ENCODE peak calls at places on chromosomes 12 and 14, in five cellular contexts. B, O, V, N and U are unnamed samples.
A peak's percentile ranks its signal among the peaks of the same experiment; 100 is the strongest.

GRCh38 chr14:24900281-24900868 is 149.6 kb downstream of the STXBP6 start:
- DNase-seq in B (no peak), O (no peak), V (no peak), N (no peak), U (no peak)

GRCh38 chr14:67571275-67571990 is 28.6 kb downstream of the PIGH start:
- DNase-seq in B (peak; percentile 87), O (peak; percentile 54), V (peak; percentile 71), N (peak; percentile 82), U (peak; percentile 17)

GRCh38 chr14:94622653-94623421 is 10.6 kb downstream of the SERPINA3 start:
- DNase-seq in B (no peak), O (no peak), V (no peak), N (no peak), U (no peak)

GRCh38 chr12:6090786-6091185 is 33.7 kb downstream of the VWF start:
- DNase-seq in B (no peak), O (no peak), V (no peak), N (no peak), U (no peak)

GRCh38 chr14:66507181-66507721 is 696 bp upstream of the GPHN start:
- DNase-seq in B (no peak), O (no peak), V (no peak), N (no peak), U (no peak)

GRCh38 chr12:69933115-69933552 is 108.1 kb downstream of the MYRFL start:
- DNase-seq in B (no peak), O (no peak), V (no peak), N (no peak), U (no peak)

GRCh38 chr12:24933694-24934407 is 15.1 kb downstream of the BCAT1 start:
- DNase-seq in B (no peak), O (no peak), V (no peak), N (no peak), U (no peak)

GRCh38 chr14:65258391-65258790 is 154.1 kb upstream of the FUT8 start:
- DNase-seq in B (no peak), O (no peak), V (no peak), N (no peak), U (no peak)

GRCh38 chr12:12461923-12462315 is 100.7 kb downstream of the DUSP16 start:
- DNase-seq in B (no peak), O (no peak), V (no peak), N (no peak), U (no peak)

GRCh38 chr12:12452326-12452725 is 95.4 kb downstream of the BORCS5 start:
- DNase-seq in B (no peak), O (no peak), V (no peak), N (no peak), U (no peak)

GRCh38 chr12:12461281-12461922 is 101.3 kb downstream of the DUSP16 start:
- DNase-seq in B (no peak), O (no peak), V (no peak), N (no peak), U (no peak)

GRCh38 chr12:12451063-12451462 is 94.2 kb downstream of the BORCS5 start:
- DNase-seq in B (no peak), O (no peak), V (no peak), N (no peak), U (no peak)

GRCh38 chr12:12456637-12457036 is 99.8 kb downstream of the BORCS5 start:
- DNase-seq in B (no peak), O (no peak), V (no peak), N (no peak), U (no peak)
- H3K27ac ChIP-seq in B (peak overlapping the region; percentile 49), O (no peak overlapping the region), V (no peak overlapping the region), N (no peak overlapping the region), U (no peak overlapping the region)

GRCh38 chr14:74492413-74493342 is at the start of gene NPC2:
- DNase-seq in B (peak; percentile 46), O (no peak), V (no peak), N (no peak), U (no peak)

GRCh38 chr14:74493343-74494261 is at the start of gene ISCA2:
- DNase-seq in B (peak; percentile 100), O (peak; percentile 99), V (peak; percentile 100), N (peak; percentile 100), U (peak; percentile 100)

GRCh38 chr14:74500417-74501134 is 7.0 kb downstream of the ISCA2 start:
- DNase-seq in B (no peak), O (no peak), V (no peak), N (no peak), U (no peak)

GRCh38 chr14:74491952-74492351 is 1.2 kb downstream of the NPC2 start:
- DNase-seq in B (peak; percentile 72), O (no peak), V (no peak), N (no peak), U (no peak)

GRCh38 chr14:74495356-74495755 is 1.8 kb downstream of the ISCA2 start:
- DNase-seq in B (no peak), O (no peak), V (no peak), N (no peak), U (no peak)
- H3K27ac ChIP-seq in B (no peak overlapping the region), O (no peak overlapping the region), V (no peak overlapping the region), N (no peak overlapping the region), U (no peak overlapping the region)

GRCh38 chr12:11712491-11712890 is 63.0 kb downstream of the ETV6 start:
- DNase-seq in B (no peak), O (no peak), V (no peak), N (no peak), U (no peak)

GRCh38 chr12:11713202-11713601 is 63.7 kb downstream of the ETV6 start:
- DNase-seq in B (no peak), O (no peak), V (no peak), N (no peak), U (no peak)

GRCh38 chr12:11710431-11710830 is 61.0 kb downstream of the ETV6 start:
- DNase-seq in B (no peak), O (no peak), V (no peak), N (no peak), U (no peak)

GRCh38 chr12:11710906-11711305 is 61.4 kb downstream of the ETV6 start:
- DNase-seq in B (no peak), O (no peak), V (no peak), N (no peak), U (no peak)

DNA sequence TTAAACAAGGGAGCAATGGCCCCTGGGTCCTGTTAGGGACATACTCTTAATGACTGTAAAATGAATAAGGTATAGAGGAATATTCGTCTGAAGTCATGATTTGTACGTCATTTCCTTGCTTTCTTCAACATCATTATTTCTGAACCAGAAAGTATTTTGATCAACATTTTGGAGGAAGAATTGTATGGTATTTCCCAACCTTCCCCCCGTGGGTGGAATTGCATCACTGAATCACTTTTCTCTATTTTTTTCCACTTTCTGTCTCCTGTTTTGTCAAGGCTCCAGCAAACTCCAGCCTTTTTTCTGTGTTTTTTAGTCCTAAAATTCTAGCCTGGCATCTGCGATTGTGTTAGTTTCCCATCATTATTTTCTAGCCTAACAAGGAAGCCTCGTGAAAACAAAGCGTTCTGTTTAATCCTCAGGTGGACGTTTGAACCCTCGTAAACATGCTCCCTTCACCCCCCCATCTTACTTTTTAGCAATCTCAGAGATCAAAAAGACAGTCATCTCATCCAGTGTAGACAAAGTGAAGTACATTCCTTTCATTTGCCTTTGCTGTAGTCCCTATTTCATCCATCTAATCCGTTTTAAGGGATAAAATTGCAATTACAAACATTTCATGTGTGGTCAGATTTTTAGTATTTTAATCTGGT is 62.3 kb downstream of the ETV6 start:
- DNase-seq in B (no peak), O (no peak), V (no peak), N (no peak), U (no peak)
- H3K27ac ChIP-seq in B (no peak overlapping the region), O (no peak overlapping the region), V (no peak overlapping the region), N (no peak overlapping the region), U (no peak overlapping the region)

GRCh38 chr12:98373019-98373554 is 142.3 kb upstream of the TMPO start:
- DNase-seq in B (no peak), O (no peak), V (no peak), N (no peak), U (no peak)

GRCh38 chr12:98372340-98373018 is 142.9 kb upstream of the TMPO start:
- DNase-seq in B (no peak), O (no peak), V (no peak), N (no peak), U (no peak)

GRCh38 chr12:98371419-98371818 is 144.0 kb upstream of the TMPO start:
- DNase-seq in B (no peak), O (no peak), V (no peak), N (no peak), U (no peak)

GRCh38 chr12:98370976-98371375 is 144.4 kb upstream of the TMPO start:
- DNase-seq in B (no peak), O (no peak), V (no peak), N (no peak), U (no peak)

GRCh38 chr12:98373982-98374381 is 141.4 kb upstream of the TMPO start:
- DNase-seq in B (no peak), O (no peak), V (no peak), N (no peak), U (no peak)
- H3K27ac ChIP-seq in B (no peak overlapping the region), O (no peak overlapping the region), V (no peak overlapping the region), N (no peak overlapping the region), U (no peak overlapping the region)

GRCh38 chr12:124455336-124455735 is 112.1 kb downstream of the NCOR2 start:
- DNase-seq in B (no peak), O (no peak), V (no peak), N (peak; percentile 38), U (no peak)
- H3K27ac ChIP-seq in B (no peak overlapping the region), O (no peak overlapping the region), V (no peak overlapping the region), N (no peak overlapping the region), U (no peak overlapping the region)

DNA sequence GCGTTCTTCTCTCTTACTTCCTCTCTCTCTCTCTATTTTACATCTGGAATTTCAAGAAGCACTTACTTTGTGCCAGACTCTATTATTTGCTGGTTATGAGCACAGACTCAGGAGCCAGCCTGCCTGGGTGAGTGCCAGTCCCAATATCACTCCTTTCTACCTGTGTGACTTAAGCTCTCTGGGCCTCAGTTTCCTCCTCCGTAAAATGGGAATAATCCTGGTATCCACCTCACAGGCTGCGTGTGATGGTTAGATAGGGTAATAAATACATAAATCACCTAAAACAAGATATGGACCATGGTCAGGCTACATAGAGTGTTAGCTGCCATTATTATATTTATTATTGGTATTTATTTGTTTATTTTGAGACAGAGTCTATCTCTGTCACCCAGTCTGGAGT is 24.3 kb downstream of the RASAL1 start:
- DNase-seq in B (no peak), O (no peak), V (no peak), N (no peak), U (no peak)
- H3K27ac ChIP-seq in B (no peak overlapping the region), O (no peak overlapping the region), V (no peak overlapping the region), N (no peak overlapping the region), U (no peak overlapping the region)

GRCh38 chr12:57139796-57140649 is 7.4 kb downstream of the LRP1-AS start:
- DNase-seq in B (no peak), O (no peak), V (no peak), N (no peak), U (no peak)
- H3K27ac ChIP-seq in B (no peak overlapping the region), O (no peak overlapping the region), V (no peak overlapping the region), N (no peak overlapping the region), U (peak overlapping the region; percentile 30)

GRCh38 chr12:95118138-95118787 is 44.8 kb upstream of the NR2C1 start:
- DNase-seq in B (no peak), O (no peak), V (no peak), N (no peak), U (no peak)

GRCh38 chr12:95116341-95116740 is 42.9 kb upstream of the NR2C1 start:
- DNase-seq in B (no peak), O (no peak), V (no peak), N (no peak), U (no peak)

GRCh38 chr12:95116773-95117172 is 43.4 kb upstream of the NR2C1 start:
- DNase-seq in B (no peak), O (no peak), V (no peak), N (no peak), U (no peak)

GRCh38 chr12:95117178-95117599 is 43.8 kb upstream of the NR2C1 start:
- DNase-seq in B (peak; percentile 89), O (peak; percentile 37), V (peak; percentile 74), N (no peak), U (peak; percentile 21)

GRCh38 chr12:95118788-95119179 is 45.4 kb upstream of the NR2C1 start:
- DNase-seq in B (no peak), O (no peak), V (no peak), N (no peak), U (no peak)
- H3K27ac ChIP-seq in B (no peak overlapping the region), O (no peak overlapping the region), V (no peak overlapping the region), N (no peak overlapping the region), U (no peak overlapping the region)